ENCODE peak calls at places on chromosomes 4 and X, in four cellular contexts. H, Z, W and J are unnamed samples.

GRCh38 chr4:156594619-156595018 is 377.0 kb downstream of the PDGFC start:
- DNase-seq in H (no peak), Z (no peak), W (no peak), J (no peak)

GRCh38 chr4:69056921-69057562 is 39.2 kb upstream of the UGT2B7 start:
- DNase-seq in H (no peak), Z (no peak), W (no peak), J (no peak)

GRCh38 chr4:96352051-96352517 is 512.2 kb downstream of the PDHA2 start:
- DNase-seq in H (peak; percentile 16), Z (peak; percentile 77), W (no peak), J (peak; percentile 20)

GRCh38 chr4:99585521-99585920 is 10.9 kb downstream of the MTTP start:
- DNase-seq in H (no peak), Z (no peak), W (no peak), J (no peak)

GRCh38 chrX:13223868-13224555 is 95.8 kb downstream of the ATXN3L start:
- DNase-seq in H (no peak), Z (peak; percentile 91), W (peak; percentile 64), J (no peak)

GRCh38 chr4:15322016-15322415 is 105.8 kb upstream of the C1QTNF7 start:
- DNase-seq in H (no peak), Z (no peak), W (no peak), J (no peak)

GRCh38 chr4:21680326-21680898 is 268.2 kb downstream of the KCNIP4 start:
- DNase-seq in H (no peak), Z (no peak), W (no peak), J (no peak)

GRCh38 chrX:24902808-24903207 is 113.0 kb downstream of the ARX start:
- DNase-seq in H (no peak), Z (peak; percentile 3), W (no peak), J (no peak)

GRCh38 chrX:44244008-44244407 is 99.5 kb downstream of the EFHC2 start:
- DNase-seq in H (peak; percentile 6), Z (peak; percentile 34), W (no peak), J (peak; percentile 58)

GRCh38 chr4:150722908-150723362 is 141.0 kb downstream of the MAB21L2 start:
- DNase-seq in H (no peak), Z (peak; percentile 45), W (no peak), J (no peak)

GRCh38 chrX:110421499-110422455 is 63.1 kb downstream of the RTL9 start:
- DNase-seq in H (no peak), Z (no peak), W (no peak), J (no peak)

GRCh38 chrX:65610040-65610439 is 57.4 kb upstream of the MSN start:
- DNase-seq in H (no peak), Z (no peak), W (no peak), J (peak; percentile 89)

GRCh38 chr4:81049861-81050423 is 19.4 kb downstream of the BMP3 start:
- DNase-seq in H (no peak), Z (no peak), W (no peak), J (no peak)

GRCh38 chrX:53714580-53715335 is 28.2 kb upstream of the HUWE1 start:
- DNase-seq in H (no peak), Z (peak; percentile 8), W (no peak), J (peak; percentile 85)

GRCh38 chr4:141761926-141762325 is 125.5 kb downstream of the IL15 start:
- DNase-seq in H (no peak), Z (no peak), W (no peak), J (no peak)

GRCh38 chrX:11214346-11215190 is 78.6 kb upstream of the AMELX start:
- DNase-seq in H (peak; percentile 11), Z (no peak), W (no peak), J (no peak)

GRCh38 chr4:54233128-54233696 is 4.1 kb downstream of the PDGFRA start:
- DNase-seq in H (peak; percentile 91), Z (peak; percentile 77), W (peak; percentile 69), J (peak; percentile 88)

GRCh38 chr4:35300996-35301774 is 943.1 kb downstream of the ARAP2 start:
- DNase-seq in H (no peak), Z (no peak), W (no peak), J (no peak)

GRCh38 chrX:24014388-24015018 is 12.5 kb downstream of the KLHL15 start:
- DNase-seq in H (no peak), Z (no peak), W (no peak), J (no peak)

GRCh38 chrX:68234171-68234910 is 199.0 kb downstream of the OPHN1 start:
- DNase-seq in H (no peak), Z (no peak), W (no peak), J (no peak)

GRCh38 chrX:68238568-68238967 is 194.7 kb downstream of the OPHN1 start:
- DNase-seq in H (peak; percentile 2), Z (no peak), W (no peak), J (peak; percentile 19)
- TF ChIP-seq CTCF in H (peak; percentile 53), Z (peak; percentile 25), W (peak; percentile 45), J (peak; percentile 60)

DNA sequence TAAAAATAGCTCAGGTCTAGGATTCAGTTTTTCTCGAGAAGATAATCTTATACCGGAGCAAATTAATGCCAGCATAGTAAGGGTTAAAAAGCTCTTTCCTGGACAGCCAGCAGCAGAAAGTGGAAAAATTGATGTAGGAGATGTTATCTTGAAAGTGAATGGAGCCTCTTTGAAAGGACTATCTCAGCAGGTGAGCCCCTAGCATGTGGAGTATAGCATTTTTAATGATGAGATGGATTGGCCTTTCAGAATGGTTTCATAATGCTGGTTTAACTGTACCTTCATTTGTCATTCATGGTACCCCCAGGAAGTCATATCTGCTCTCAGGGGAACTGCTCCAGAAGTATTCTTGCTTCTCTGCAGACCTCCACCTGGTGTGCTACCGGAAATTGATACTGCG is 79.4 kb downstream of the SLC10A6 start:
- DNase-seq in H (no peak), Z (no peak), W (no peak), J (no peak)
- H3K4me3 ChIP-seq in H (no peak overlapping the region), Z (no peak overlapping the region), W (no peak overlapping the region), J (no peak overlapping the region)

GRCh38 chr4:149108626-149109025 is 666.4 kb upstream of the NR3C2 start:
- DNase-seq in H (no peak), Z (no peak), W (no peak), J (no peak)

GRCh38 chr4:149110499-149110898 is 668.3 kb upstream of the NR3C2 start:
- DNase-seq in H (no peak), Z (no peak), W (no peak), J (no peak)

GRCh38 chr4:149112109-149112508 is 669.9 kb upstream of the NR3C2 start:
- DNase-seq in H (no peak), Z (no peak), W (no peak), J (no peak)

DNA sequence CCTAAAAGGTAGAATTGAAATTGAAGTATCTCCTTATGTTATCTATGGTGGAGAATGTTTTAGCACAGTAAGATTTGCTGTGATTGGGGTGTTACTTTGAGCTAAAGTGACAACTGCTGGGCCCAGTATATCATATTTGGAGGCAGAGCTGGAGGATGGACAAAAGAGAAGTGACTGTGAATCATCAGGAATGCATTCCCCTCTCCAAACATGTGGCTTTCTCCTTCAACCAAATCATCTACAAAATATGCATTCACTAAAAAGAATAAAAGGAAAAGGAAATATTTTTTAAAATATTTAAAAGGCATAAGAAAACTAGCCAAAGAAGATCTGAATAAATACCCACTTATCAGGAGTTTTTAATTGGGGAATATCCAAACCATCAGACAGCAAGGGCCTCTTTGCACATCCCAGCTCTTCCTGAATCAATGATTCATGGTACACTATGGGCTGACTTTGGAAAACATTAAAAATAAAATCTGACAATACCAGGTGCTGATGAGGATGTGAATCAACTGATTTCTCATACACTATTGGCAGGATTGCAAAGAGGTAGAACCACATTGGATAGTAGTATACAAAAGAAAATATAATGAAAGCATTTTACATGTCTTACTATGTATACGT is 671.7 kb upstream of the NR3C2 start:
- DNase-seq in H (no peak), Z (no peak), W (no peak), J (no peak)
- TF ChIP-seq MAX in H (peak; percentile 16), Z (no peak), W (no peak), J (no peak)

GRCh38 chrX:120585702-120586101 is 18.2 kb upstream of the MCTS1 start:
- DNase-seq in H (no peak), Z (no peak), W (no peak), J (no peak)
- TF ChIP-seq CTCF in H (no peak), Z (no peak), W (no peak), J (no peak)

DNA sequence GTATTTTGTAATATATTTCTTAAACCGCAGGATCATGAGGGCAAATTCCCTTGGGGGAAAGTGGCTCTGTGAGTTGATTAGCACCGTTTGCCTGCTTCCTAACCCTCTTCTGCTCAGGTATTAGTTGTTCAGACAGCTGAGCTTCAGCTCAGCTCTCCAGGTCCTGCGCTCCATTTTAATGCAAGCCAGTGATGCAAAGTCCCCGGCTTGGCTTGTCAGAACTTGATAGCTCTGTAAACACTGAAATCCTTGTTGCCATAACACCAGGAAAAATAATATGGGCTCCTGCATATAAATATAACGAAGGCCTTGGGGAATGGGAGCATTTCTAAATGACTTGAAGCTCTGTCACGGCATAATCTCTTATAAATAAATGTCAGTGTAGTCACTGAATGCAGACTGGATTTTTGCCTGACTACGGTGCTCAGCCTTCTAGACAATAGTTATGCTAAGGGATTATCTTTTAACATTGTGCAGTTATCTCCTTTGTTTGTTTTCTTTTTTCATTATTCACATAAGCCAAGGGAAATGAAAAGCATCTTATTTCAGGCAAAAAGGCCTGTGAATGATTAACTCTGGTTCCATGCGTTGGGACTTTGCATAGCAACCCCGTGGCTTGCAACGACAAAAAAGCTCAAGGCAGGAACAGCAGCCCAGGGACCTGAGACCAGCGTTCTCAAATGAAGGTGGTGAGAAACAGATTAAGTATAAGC is 253.2 kb downstream of the SPRY1 start:
- DNase-seq in H (no peak), Z (no peak), W (peak; percentile 23), J (peak; percentile 77)
- H3K4me3 ChIP-seq in H (no peak overlapping the region), Z (no peak overlapping the region), W (peak overlapping the region; percentile 27), J (no peak overlapping the region)

GRCh38 chrX:41332988-41333743 is 796 bp upstream of the DDX3X start:
- DNase-seq in H (peak; percentile 94), Z (peak; percentile 84), W (peak; percentile 89), J (peak; percentile 93)

GRCh38 chrX:41333994-41334865 is at the start of gene DDX3X:
- DNase-seq in H (peak; percentile 94), Z (peak; percentile 87), W (peak; percentile 58), J (peak; percentile 85)

GRCh38 chrX:41333744-41333993 is 293 bp upstream of the DDX3X start:
- DNase-seq in H (no peak), Z (no peak), W (peak; percentile 64), J (peak; percentile 87)

GRCh38 chrX:41332005-41332404 is 2.0 kb upstream of the DDX3X start:
- DNase-seq in H (no peak), Z (no peak), W (no peak), J (no peak)

GRCh38 chrX:41332408-41332987 is 1.5 kb upstream of the DDX3X start:
- DNase-seq in H (no peak), Z (peak; percentile 53), W (no peak), J (peak; percentile 67)
- TF ChIP-seq MAX in H (no peak), Z (no peak), W (no peak), J (no peak)

DNA sequence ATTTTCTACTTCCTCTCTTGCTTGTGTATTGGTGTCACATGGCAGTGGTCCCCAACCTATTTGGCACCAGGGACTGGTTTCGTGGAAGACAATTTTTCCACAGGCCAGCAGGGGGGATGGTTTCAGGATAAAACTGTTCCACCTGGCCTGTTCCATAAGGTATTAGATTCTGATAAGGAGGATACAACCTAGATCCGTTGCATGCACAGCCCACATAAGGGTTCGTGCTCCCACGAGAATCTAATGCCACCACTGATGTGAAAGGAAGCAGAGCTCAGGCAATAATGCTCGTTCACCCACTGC is 38.3 kb downstream of the SEC31A start:
- DNase-seq in H (no peak), Z (no peak), W (no peak), J (no peak)
- TF ChIP-seq CTCF in H (no peak), Z (no peak), W (no peak), J (peak; percentile 3)